ENCODE peak calls at places on chromosomes 6 and 20, in four cellular contexts. O is Karpas-422, I is heart left ventricle, Y is HAP-1. Z is an unnamed sample. For H3K4me1, the result is how much of the 10 kb centered on the place peaks cover.

GRCh38 chr6:30206799-30207618 is 6.2 kb downstream of the TRIM26 start:
- DNase-seq in I (no peak), O (no peak), Y (no peak), Z (peak)

GRCh38 chr6:10831609-10832008 is 6.7 kb downstream of the MAK start:
- DNase-seq in I (no peak), O (no peak), Y (no peak), Z (no peak)

GRCh38 chr6:132812756-132813172 is 1.6 kb upstream of the RPS12 start:
- DNase-seq in O (peak), I (no peak), Y (peak), Z (no peak)

GRCh38 chr6:147675281-147675680 is 166.8 kb downstream of the SAMD5 start:
- DNase-seq in I (no peak), Y (no peak), O (no peak), Z (no peak)

GRCh38 chr6:10384333-10384718 is 30.5 kb downstream of the TFAP2A start:
- DNase-seq in O (no peak), I (no peak), Y (no peak), Z (no peak)

GRCh38 chr6:136738178-136739057 is 53.9 kb downstream of the MAP3K5 start:
- DNase-seq in I (no peak), Y (no peak), O (no peak), Z (peak)

GRCh38 chr20:41330343-41330720 is 10.3 kb upstream of the LPIN3 start:
- DNase-seq in Y (no peak), O (no peak), I (no peak), Z (no peak)

GRCh38 chr20:11881453-11881852 is 36.2 kb upstream of the BTBD3 start:
- DNase-seq in I (no peak), O (no peak), Y (no peak), Z (no peak)

GRCh38 chr20:9551808-9552550 is 37.6 kb downstream of the LAMP5 start:
- DNase-seq in Y (no peak), I (no peak), O (no peak), Z (no peak)

GRCh38 chr6:107272246-107272645 is 156.9 kb upstream of the BEND3 start:
- DNase-seq in Y (no peak), I (no peak), O (no peak), Z (no peak)

GRCh38 chr20:63648895-63649589 is 4.2 kb downstream of the STMN3 start:
- DNase-seq in Y (no peak), I (no peak), O (no peak), Z (no peak)

GRCh38 chr20:20895537-20895936 is 183.1 kb upstream of the RALGAPA2 start:
- DNase-seq in Y (no peak), I (no peak), O (no peak), Z (no peak)

GRCh38 chr6:142400495-142400894 is 98.7 kb downstream of the ADGRG6 start:
- DNase-seq in Y (no peak), O (no peak), I (no peak), Z (peak)

GRCh38 chr6:143745160-143746133 is 67.7 kb downstream of the PHACTR2 start:
- DNase-seq in O (no peak), I (no peak), Y (peak), Z (peak)

GRCh38 chr6:1271071-1271763 is 40.7 kb upstream of the FOXQ1 start:
- DNase-seq in I (no peak), O (no peak), Y (no peak), Z (no peak)

GRCh38 chr6:160261991-160262718 is 3.5 kb upstream of the SLC22A2 start:
- DNase-seq in I (no peak), O (peak), Y (no peak), Z (peak)

GRCh38 chr6:161088676-161089328 is 97.2 kb downstream of the MAP3K4 start:
- DNase-seq in I (no peak), Y (no peak), O (no peak), Z (peak)

GRCh38 chr6:17186925-17187324 is 85.1 kb downstream of the STMND1 start:
- DNase-seq in Y (no peak), I (no peak), O (no peak), Z (no peak)

GRCh38 chr6:13428528-13429405 is 58.6 kb downstream of the GFOD1 start:
- DNase-seq in O (peak), Y (no peak), I (no peak), Z (no peak)
- H3K4me1 ChIP-seq in O (half or more), Y (under half), I (under half), Z (half or more)

DNA sequence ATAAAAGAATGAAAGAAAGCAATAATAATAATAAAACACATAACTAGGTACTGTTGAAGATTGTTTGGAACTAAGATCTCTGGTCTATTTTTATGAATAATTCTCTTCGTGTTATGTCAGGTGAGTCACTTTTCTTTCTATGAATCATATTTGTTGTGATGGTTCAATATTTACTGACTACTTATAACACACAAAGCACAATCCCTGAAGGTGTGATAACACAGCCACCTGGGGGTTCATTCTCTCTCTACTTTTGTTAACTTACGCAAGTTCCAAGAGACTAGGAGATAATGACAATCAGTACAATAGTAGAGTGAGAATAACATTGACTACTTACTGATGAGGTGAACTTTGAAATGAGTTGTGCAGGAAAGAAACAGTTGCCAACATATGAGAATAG is 149.9 kb downstream of the IBTK start:
- DNase-seq in Y (no peak), O (no peak), I (no peak), Z (no peak)
- H3K4me1 ChIP-seq in Y (under half), O (under half), I (under half), Z (under half)

DNA sequence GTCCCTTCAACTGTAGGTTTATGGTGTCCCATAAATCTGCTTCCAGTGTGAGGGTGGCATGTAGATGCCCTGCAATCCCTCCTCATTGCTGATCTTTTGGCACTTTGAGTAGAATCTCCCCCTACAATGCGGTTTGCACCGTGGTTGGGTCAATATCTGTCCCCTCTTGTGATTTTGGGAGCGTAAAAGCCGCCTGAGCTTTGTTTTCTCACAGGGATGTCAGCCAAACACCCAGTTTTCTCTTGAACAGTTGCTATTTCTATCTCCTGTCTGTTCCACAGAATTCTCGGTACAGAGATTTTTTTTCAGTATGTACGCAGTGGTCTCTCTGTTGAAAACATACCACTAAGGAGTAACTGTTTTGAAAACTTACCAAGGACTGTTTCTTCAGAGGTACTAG is 21.8 kb downstream of the CDS2 start:
- DNase-seq in O (no peak), I (no peak), Y (no peak), Z (no peak)
- H3K4me1 ChIP-seq in O (under half), I (under half), Y (under half), Z (under half)

DNA sequence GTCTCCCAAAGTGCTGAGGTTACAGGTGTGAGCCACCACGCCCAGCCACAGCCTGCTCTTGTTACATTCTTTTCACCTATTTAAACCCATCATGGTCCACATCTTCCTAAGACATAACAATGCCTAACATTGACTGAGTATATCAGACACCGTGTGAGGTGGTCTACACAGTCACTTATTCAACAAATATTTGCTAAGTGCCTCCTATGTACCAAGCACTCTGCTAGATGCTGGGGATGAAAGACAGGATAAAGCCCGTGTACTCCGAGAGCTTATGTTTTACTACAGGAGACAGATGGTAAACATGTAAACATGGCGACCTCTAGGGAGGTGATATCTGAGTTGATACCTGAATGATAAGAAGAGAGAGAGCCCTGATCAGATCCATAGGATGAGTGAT is 12.7 kb downstream of the BCL2L1 start:
- DNase-seq in I (no peak), Y (no peak), O (no peak), Z (no peak)
- H3K4me1 ChIP-seq in I (half or more), Y (under half), O (under half), Z (under half)

DNA sequence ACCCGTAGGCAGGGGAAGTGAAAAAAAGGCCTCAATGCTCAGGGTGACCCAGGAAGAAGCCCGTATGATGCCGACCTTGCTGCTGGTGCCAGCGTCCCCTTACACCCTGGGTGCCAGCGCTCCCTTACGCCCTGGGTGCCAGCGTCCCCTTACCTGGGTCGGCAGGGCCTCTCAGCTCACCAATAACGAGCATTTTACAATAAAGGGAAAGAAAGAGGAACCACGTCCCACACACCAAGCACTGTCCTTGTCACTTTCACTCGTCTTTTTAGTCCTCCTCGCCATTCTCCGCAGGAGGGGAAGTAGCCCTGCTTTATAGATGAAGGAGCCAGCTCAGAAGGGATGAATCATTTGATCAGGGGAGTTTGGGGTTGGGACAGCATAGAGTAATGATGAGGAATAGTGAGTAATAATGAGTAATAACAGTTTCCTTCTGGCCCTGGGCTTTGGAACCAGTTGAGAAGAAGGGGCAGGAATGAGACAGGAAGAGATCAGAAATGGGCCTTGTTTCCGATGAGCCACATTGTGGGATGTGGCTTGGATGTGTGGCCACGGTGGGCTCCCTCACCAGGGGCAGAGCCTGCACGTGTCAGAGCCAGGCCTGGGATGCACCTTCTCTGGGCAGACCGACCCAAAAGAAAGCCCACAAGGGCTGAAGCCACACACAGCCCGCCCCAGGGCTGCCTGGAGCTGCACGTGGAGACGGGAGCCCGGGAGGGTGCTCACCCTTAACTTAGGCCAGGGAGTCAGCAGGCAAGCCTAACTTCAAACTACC is 75.7 kb downstream of the SYNJ2 start:
- DNase-seq in I (no peak), O (no peak), Y (no peak), Z (no peak)
- H3K4me1 ChIP-seq in I (under half), O (under half), Y (under half), Z (under half)

GRCh38 chr20:51396365-51396909 is 146.1 kb downstream of the NFATC2 start:
- DNase-seq in Y (no peak), O (no peak), I (no peak), Z (no peak)
- H3K4me1 ChIP-seq in Y (under half), O (under half), I (under half), Z (under half)

GRCh38 chr20:22370137-22370536 is 214.2 kb downstream of the FOXA2 start:
- DNase-seq in Y (no peak), I (no peak), O (no peak), Z (no peak)
- H3K4me1 ChIP-seq in Y (under half), I (under half), O (under half), Z (under half)

GRCh38 chr6:47042238-47042843 is at the start of gene ADGRF1:
- DNase-seq in I (no peak), Y (no peak), O (no peak), Z (no peak)
- H3K4me1 ChIP-seq in I (under half), Y (under half), O (under half), Z (under half)

Z was measured in cardiac muscle cell.